ENCODE peak calls at places on chromosomes 2 and 18, in five cellular contexts. E is sigmoid colon, L is bronchial epithelial cell, A is IMR-90, D is stomach. M is an unnamed sample.

GRCh38 chr2:147829106-147829505 is 15.7 kb upstream of the ACVR2A start:
- DNase-seq in A (peak), E (no peak), L (peak), D (no peak), M (peak)

GRCh38 chr2:20168048-20168726 is 56.7 kb downstream of the SDC1 start:
- DNase-seq in E (no peak), L (no peak), D (no peak), A (no peak), M (no peak)

GRCh38 chr18:55833543-55833942 is 245.6 kb upstream of the TCF4 start:
- DNase-seq in E (no peak), L (peak), D (no peak), A (peak), M (peak)

GRCh38 chr2:165777522-165778186 is 16.4 kb downstream of the GALNT3 start:
- DNase-seq in D (no peak), A (no peak), E (no peak), L (no peak), M (no peak)

GRCh38 chr2:219274392-219274921 is 4.7 kb upstream of the DNAJB2 start:
- DNase-seq in A (peak), D (no peak), E (no peak), L (peak), M (no peak)

GRCh38 chr2:133506962-133507361 is 61.3 kb downstream of the NCKAP5 start:
- DNase-seq in D (no peak), E (no peak), A (no peak), L (peak), M (no peak)

GRCh38 chr18:43539862-43540261 is 262.6 kb upstream of the SYT4 start:
- DNase-seq in L (no peak), D (no peak), E (no peak), A (no peak), M (no peak)

GRCh38 chr2:9722451-9722850 is 91.7 kb upstream of the YWHAQ start:
- DNase-seq in D (no peak), L (no peak), E (no peak), A (no peak), M (no peak)

GRCh38 chr2:20626698-20627471 is 24.0 kb downstream of the HS1BP3 start:
- DNase-seq in A (no peak), L (no peak), D (no peak), E (peak), M (no peak)

GRCh38 chr2:205895981-205896655 is 189.9 kb downstream of the INO80D start:
- DNase-seq in L (no peak), D (no peak), E (no peak), A (no peak), M (no peak)

GRCh38 chr2:148031152-148031551 is 10.3 kb downstream of the MBD5 start:
- DNase-seq in D (no peak), E (no peak), L (no peak), A (no peak), M (no peak)

GRCh38 chr18:55663891-55664290 is 75.9 kb upstream of the TCF4 start:
- DNase-seq in D (no peak), A (no peak), L (no peak), E (no peak), M (no peak)

DNA sequence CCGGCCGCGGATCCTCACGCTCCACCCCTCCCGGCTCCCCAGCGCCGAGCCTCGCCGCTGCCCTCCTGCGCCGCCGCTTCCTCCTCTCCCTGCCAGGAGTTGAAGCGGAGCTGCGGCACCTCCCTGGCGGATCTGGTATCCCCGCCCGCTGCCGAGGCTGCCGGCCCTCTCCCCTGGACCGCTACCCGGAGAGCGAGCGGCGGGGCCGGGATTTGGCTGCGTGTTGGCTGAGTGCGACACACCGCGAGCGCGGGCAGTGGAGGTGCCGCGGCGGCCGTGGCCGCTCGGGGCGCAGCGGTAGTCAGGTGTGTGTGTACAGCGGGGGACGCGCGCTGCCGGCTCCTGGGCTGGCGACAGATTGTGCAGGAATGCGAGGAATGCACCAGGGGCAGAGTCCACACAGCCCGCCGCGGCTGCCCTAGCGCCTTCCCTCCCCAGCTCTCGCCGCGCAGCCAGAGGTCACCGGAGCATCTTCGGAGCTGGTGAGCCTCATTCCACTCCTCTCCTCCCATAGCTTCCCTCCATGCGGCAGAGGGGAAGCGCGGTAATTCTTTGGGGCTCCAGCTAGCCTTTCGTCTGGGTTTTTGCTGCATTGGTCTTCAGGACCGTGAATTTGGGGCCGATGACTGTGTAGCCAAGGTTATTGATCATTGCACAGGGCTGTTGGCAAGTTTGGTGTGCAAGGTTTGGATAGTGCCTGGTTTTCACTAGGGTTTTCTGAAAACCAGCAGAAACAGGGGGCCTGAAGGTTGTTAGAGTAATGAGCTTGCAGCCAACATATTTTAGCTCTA is 1.3 kb downstream of the PKP4 start:
- DNase-seq in D (peak), L (peak), E (peak), A (peak), M (no peak)
- TF ChIP-seq CTCF in D (peak), L (peak), E (peak), A (peak), M (peak)

GRCh38 chr18:30997223-30997622 is 45.3 kb downstream of the DSC3 start:
- DNase-seq in L (no peak), A (no peak), E (no peak), D (no peak), M (no peak)
- TF ChIP-seq CTCF in L (no peak), A (no peak), E (no peak), D (no peak), M (no peak)

DNA sequence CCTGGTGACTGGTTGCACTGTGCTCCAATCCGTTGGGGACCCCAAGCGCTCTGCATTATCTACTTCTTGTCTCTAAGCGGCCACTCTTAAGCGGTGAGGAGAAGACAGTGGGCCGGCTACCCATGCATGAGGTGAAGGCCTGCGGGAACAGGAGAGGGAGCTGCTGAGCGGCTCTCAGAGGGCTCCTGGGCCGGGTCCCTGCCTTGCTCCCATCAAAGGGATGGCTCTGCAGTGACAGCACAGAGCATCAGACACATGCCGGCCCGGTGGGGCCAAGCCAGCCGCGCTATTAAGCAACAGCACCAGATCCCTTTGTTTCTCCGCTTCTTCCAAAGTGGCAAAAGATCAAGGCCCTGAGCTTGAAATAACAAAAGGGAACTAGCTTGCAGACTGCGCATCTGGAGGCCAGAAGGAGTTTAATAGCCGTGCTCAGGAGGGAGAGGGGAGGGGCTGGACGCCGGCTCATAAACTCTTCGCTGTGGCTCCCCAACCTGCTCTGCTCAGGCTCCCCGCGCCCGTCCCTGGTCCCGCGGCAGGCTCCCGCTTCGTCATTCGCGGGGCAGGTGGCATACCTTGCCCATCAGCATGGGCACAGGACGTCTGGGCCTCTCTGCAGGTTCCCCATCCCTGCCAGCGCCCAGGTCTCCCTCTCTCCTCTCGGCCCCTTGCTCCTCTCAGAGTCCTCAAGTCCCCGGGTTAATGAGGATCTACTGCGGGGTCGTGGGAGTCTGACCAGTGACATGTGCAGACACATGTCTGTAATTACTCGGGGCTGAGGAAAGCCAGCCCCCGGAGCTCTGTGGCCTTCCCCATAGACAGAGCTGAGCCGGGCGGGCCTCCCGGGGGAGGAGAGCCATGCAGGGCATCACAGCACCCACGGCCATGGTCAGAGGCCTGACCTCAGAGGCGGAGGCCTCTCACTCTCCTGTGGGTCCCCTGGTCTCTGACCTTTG is 96.7 kb downstream of the ASB1 start:
- DNase-seq in A (peak), E (peak), D (no peak), L (no peak), M (peak)
- TF ChIP-seq CTCF in A (no peak), E (peak), D (no peak), L (no peak), M (peak)

DNA sequence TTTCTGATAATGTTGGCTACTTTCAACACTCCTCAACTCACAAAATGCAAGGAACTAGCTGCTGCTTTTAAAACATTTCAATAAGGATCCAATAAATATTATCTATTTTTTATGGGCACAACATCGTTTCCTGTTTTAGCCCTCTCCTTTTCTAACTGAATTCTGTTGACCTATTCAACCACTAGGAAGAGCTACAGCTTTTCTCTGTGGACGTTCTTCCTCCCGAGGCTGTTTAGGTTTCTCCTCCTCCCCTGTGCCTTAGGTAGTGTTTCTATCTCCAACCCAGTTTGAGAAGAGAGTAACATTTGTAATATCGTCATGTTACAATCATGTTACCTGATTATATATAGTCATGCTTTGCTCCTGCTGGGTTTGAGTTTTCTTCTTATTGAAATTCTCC is 91.3 kb upstream of the ITGB6 start:
- DNase-seq in E (no peak), L (no peak), A (no peak), D (no peak), M (no peak)
- TF ChIP-seq CTCF in E (no peak), L (no peak), A (no peak), D (no peak), M (no peak)

DNA sequence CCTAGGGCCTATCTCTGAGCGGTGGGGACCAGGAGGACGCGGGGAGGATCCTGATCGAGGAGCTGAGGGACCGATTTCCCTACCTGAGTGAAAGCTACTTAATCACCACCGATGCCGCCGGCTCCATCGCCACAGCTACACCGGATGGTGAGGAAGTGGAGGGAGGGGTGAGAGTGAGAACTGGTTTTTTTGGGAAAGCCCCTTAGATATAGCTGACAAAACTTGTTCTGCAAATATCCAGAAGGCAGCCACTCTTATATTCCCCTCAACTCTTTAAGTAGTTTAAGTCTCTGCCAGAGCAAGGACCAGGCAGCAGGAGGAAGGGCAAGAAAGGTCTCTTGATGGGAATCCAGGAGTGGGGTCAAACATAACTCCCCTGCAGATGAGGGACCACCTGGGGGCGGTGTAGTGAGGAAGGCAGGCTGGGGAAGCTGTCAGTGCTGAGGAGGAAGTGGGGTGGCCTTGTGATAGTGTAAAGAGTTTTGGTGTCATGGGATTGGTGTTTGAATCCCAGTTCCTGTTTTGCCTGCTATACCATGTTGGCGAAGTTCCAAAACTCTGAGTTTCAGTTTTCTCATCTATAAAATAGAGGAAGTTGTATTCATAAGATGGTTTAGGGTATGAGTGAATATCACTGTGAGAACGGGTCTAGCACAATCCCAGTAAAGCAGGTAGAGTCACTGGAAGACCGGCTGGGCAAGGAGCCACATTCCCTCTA is 3.4 kb downstream of the NAGK start:
- DNase-seq in E (peak), D (no peak), L (peak), A (no peak), M (no peak)
- TF ChIP-seq CTCF in E (no peak), D (no peak), L (no peak), A (no peak), M (no peak)

DNA sequence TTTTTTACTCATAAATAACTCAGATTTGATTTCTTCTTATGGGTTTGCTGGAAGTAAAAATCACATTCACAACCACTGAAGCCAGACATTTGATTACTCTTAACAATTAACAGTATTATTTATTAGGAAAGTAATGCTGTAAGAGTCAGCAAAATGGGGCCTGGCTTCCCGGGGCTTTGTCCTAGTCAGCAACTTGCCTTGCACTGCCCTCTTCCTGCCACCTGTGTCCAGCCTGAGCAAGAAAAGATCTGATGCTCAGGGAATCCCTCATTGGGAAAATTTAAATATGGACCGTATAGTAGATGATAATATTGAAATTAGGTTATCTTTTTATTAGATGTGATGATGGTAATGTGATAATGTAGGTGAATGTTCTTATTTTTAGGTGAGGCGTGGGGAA is 30.8 kb upstream of the ACYP2 start:
- DNase-seq in A (peak), E (no peak), D (no peak), L (peak), M (no peak)
- TF ChIP-seq CTCF in A (peak), E (no peak), D (peak), L (peak), M (peak)

GRCh38 chr18:58481321-58482180 is 147.3 kb downstream of the ALPK2 start:
- DNase-seq in E (no peak), D (no peak), L (no peak), A (no peak), M (no peak)

GRCh38 chr18:58490238-58490637 is 138.7 kb downstream of the ALPK2 start:
- DNase-seq in L (no peak), A (no peak), E (peak), D (no peak), M (no peak)

GRCh38 chr18:58491113-58491696 is 137.7 kb downstream of the ALPK2 start:
- DNase-seq in E (peak), L (no peak), D (no peak), A (no peak), M (no peak)

DNA sequence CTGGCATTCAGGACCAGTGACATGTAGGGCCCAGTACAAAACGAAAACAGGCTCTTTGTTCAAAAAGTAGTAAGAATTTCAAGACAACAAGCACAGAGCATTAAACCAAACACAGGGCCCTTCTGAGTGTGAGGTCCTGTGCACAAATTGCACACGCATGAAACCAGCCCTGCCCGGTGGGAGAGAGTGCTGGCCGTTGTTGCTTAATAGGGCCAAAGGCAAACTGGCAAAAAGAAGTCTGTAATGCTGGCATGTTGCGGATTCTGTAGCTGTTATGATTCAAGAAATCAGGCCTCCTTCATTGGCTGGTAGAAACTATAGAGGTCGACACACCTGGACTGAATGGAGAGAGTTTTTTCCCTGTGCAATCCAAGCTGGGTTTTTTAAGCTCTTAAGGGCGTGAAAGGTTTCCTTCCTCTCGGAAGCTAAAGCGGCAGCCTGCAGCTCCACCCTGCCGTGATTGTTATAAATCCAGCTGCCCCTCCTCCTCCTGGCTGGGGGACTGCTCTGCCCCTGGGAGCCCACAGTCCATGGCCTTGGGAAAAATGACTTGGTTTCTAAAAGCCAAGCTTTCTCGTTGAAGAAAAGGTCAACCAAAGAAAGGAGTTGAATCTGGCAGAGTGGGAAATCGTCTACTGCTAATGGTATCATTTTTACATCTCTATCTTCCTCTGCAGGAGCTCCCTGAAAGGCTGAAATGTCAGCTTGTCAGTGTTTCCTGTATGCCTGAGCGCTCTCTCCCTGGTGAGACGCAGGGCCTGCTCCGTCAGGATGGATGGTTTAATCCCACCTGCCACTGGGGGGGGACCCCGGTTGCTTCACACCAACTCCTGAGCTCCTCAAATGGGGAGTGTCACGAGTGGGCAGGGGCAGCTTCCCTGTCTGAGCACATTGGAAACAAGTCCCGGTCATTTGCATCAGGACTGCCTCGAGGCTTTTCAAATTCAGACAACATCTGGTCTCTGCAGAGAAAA is 143.6 kb downstream of the ALPK2 start:
- DNase-seq in A (no peak), L (peak), D (no peak), E (peak), M (no peak)
- TF ChIP-seq CTCF in A (no peak), L (no peak), D (no peak), E (no peak), M (no peak)